ENCODE peak calls at places on chromosome 22, in five cellular contexts. L is body of pancreas, X is GM06990, Y is choroid plexus epithelial cell, Z is transverse colon. A is an unnamed sample.

GRCh38 chr22:24411256-24412004 is 16.0 kb upstream of the ADORA2A start:
- DNase-seq in Y (no peak), L (no peak), X (no peak), Z (no peak), A (no peak)

GRCh38 chr22:39308614-39309363 is 10.6 kb downstream of the RPL3 start:
- DNase-seq in Y (peak; percentile 99), L (peak; percentile 65), X (no peak), Z (peak; percentile 46), A (peak; percentile 96)

GRCh38 chr22:28544431-28544868 is 135.2 kb downstream of the TTC28 start:
- DNase-seq in L (no peak), Z (no peak), X (no peak), Y (no peak), A (no peak)

GRCh38 chr22:29916007-29916544 is 33.1 kb downstream of the MTMR3 start:
- DNase-seq in L (no peak), Y (no peak), Z (no peak), X (no peak), A (no peak)

GRCh38 chr22:20423636-20424511 is 13.8 kb downstream of the SCARF2 start:
- DNase-seq in Y (no peak), L (no peak), X (no peak), Z (no peak), A (no peak)

GRCh38 chr22:45227645-45228400 is 12.9 kb downstream of the KIAA0930 start:
- DNase-seq in L (no peak), X (no peak), Z (peak; percentile 32), Y (no peak), A (no peak)

GRCh38 chr22:17120711-17121234 is 387 bp downstream of the TMEM121B start:
- DNase-seq in Z (no peak), X (no peak), L (no peak), Y (no peak), A (no peak)

GRCh38 chr22:23251445-23252093 is 71.3 kb downstream of the BCR start:
- DNase-seq in Z (peak; percentile 43), Y (no peak), L (peak; percentile 66), X (no peak), A (no peak)

GRCh38 chr22:40603088-40603605 is 33.4 kb downstream of the MRTFA start:
- DNase-seq in Y (peak; percentile 64), Z (no peak), X (no peak), L (peak; percentile 21), A (peak; percentile 41)

GRCh38 chr22:40472036-40472435 is 101.6 kb downstream of the SGSM3 start:
- DNase-seq in L (no peak), Z (no peak), Y (no peak), X (no peak), A (no peak)

GRCh38 chr22:18965526-18966421 is 29.7 kb upstream of the PRODH start:
- DNase-seq in L (no peak), Z (no peak), X (no peak), Y (no peak), A (no peak)

GRCh38 chr22:49011769-49012598 is 815.7 kb downstream of the BRD1 start:
- DNase-seq in Z (no peak), L (no peak), Y (no peak), X (no peak), A (no peak)

GRCh38 chr22:44752285-44753188 is at the start of gene ARHGAP8:
- DNase-seq in L (peak; percentile 78), Z (peak; percentile 64), Y (no peak), X (no peak), A (no peak)

GRCh38 chr22:23520875-23521441 is 59.1 kb downstream of the IGLL1 start:
- DNase-seq in X (no peak), Z (no peak), Y (peak; percentile 38), L (no peak), A (peak; percentile 61)

GRCh38 chr22:22870577-22871398 is 16.8 kb upstream of the IGLL5 start:
- DNase-seq in L (no peak), X (no peak), Y (peak; percentile 23), Z (no peak), A (peak; percentile 1)

GRCh38 chr22:31343235-31344191 is 2.6 kb downstream of the PATZ1 start:
- DNase-seq in L (peak; percentile 95), Z (peak; percentile 81), X (peak; percentile 52), Y (peak; percentile 30), A (peak; percentile 11)

GRCh38 chr22:31344369-31345330 is 1.5 kb downstream of the PATZ1 start:
- DNase-seq in L (peak; percentile 67), Z (peak; percentile 64), Y (peak; percentile 67), X (peak; percentile 63), A (peak; percentile 40)

GRCh38 chr22:31340765-31341247 is 5.3 kb downstream of the PATZ1 start:
- DNase-seq in L (no peak), Z (no peak), X (no peak), Y (no peak), A (no peak)

GRCh38 chr22:31341386-31342088 is 4.6 kb downstream of the PATZ1 start:
- DNase-seq in Y (no peak), X (no peak), Z (no peak), L (no peak), A (no peak)

DNA sequence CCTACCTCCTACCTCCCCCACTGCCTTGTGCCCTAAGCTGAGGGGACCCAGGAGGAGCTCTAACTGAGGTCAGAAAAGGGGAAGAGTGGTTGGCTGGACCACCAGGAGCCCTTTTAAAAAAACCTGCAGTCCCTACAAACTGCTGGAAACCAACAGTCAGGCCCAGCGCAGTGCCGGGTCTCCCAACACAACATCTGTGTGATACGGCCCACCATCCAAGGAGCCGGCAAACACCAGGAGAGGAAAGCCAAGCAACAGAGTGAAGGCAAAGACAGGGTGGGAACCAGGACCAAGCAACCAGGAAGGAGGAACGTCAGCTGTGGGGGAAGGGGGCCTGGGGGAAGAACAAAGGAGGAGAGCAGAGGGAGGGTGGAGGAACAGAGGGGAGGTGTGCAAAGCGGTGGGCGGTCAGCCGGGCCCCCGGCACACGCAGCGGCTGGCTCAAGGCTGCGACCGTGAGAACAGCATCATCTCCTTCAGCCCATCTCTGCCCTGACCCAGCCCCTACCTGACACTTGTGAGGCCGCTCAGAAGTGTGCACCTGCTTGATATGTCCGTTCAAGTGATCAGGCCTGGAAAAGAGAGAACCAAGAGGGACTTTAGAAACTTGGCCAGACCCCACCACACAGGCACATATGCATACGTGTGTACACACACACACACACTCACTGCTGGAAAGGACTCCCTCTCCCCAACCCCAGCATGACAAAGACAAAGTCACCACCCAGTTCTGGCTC is 3.6 kb downstream of the PATZ1 start:
- DNase-seq in L (peak; percentile 33), Y (no peak), X (no peak), Z (no peak), A (no peak)
- H3K4me3 ChIP-seq in L (no peak overlapping the region), Y (no peak overlapping the region), X (no peak overlapping the region), Z (no peak overlapping the region), A (no peak overlapping the region)

DNA sequence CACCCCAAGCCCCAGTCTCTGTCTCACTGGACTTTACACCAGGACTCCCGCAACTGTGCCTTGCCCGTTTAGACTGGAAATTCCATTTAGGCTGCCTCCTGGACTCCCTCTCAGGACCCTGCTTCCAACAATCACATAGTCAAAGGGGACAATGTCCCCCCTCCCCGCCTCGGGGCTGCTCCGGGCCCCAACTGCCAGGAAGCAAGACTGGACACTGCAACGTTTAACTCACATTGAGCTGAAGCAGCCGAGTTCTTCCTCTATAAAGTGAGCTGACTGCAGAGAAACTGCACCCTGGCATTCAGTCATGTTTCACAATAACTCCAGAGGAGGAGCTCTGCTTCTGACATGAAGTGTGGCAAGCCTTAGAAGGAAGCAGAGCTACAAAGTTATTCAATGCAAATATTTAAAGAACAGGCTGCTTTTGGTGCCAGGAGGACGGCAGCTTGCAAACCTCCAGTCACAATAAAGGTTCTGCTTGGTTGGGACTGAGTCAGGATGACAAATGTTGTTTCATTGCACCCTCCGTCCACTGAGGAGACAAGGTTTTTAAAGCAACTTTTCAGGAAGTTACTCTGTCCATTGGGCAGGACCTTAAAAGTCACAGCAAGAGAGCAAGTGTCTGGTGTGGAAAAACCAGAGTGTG is 19.9 kb downstream of the PACSIN2 start:
- DNase-seq in Z (peak; percentile 75), X (peak; percentile 34), Y (peak; percentile 93), L (peak; percentile 88), A (peak; percentile 93)
- H3K4me3 ChIP-seq in Z (no peak overlapping the region), X (no peak overlapping the region), Y (peak overlapping the region; percentile 8), L (no peak overlapping the region), A (peak overlapping the region; percentile 49)

GRCh38 chr22:37827056-37827455 is 3.9 kb downstream of the GALR3 start:
- DNase-seq in Y (no peak), Z (no peak), X (no peak), L (no peak), A (peak; percentile 69)

GRCh38 chr22:37820350-37820749 is 2.8 kb upstream of the GALR3 start:
- DNase-seq in X (no peak), L (no peak), Z (no peak), Y (no peak), A (no peak)

GRCh38 chr22:37823134-37823985 is at the start of gene GALR3:
- DNase-seq in X (no peak), L (no peak), Z (no peak), Y (no peak), A (no peak)

GRCh38 chr22:37822079-37822833 is 926 bp upstream of the GALR3 start:
- DNase-seq in Z (no peak), L (no peak), Y (no peak), X (no peak), A (no peak)

DNA sequence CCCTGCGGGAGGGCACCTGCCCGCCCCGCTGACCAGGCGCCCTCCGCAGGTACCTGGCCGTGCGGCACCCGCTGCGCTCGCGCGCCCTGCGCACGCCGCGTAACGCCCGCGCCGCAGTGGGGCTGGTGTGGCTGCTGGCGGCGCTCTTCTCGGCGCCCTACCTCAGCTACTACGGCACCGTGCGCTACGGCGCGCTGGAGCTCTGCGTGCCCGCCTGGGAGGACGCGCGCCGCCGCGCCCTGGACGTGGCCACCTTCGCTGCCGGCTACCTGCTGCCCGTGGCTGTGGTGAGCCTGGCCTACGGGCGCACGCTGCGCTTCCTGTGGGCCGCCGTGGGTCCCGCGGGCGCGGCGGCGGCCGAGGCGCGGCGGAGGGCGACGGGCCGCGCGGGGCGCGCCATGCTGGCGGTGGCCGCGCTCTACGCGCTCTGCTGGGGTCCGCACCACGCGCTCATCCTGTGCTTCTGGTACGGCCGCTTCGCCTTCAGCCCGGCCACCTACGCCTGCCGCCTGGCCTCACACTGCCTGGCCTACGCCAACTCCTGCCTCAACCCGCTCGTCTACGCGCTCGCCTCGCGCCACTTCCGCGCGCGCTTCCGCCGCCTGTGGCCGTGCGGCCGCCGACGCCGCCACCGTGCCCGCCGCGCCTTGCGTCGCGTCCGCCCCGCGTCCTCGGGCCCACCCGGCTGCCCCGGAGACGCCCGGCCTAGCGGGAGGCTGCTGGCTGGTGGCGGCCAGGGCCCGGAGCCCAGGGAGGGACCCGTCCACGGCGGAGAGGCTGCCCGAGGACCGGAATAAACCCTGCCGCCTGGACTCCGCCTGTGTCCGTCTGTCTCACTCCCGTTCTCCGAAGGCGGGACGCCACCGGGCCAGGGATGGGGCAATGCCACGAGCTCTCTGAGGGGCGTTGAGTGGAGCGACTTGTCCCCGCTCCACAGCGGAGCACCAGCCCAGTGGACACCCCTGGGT is 1.8 kb downstream of the GALR3 start:
- DNase-seq in L (no peak), X (peak; percentile 49), Z (no peak), Y (peak; percentile 24), A (no peak)
- H3K4me3 ChIP-seq in L (no peak overlapping the region), X (peak overlapping the region; percentile 22), Z (no peak overlapping the region), Y (peak overlapping the region; percentile 39), A (peak overlapping the region; percentile 24)

GRCh38 chr22:35230839-35231584 is 26.3 kb upstream of the HMGXB4 start:
- DNase-seq in Z (peak; percentile 17), X (peak; percentile 24), Y (no peak), L (no peak), A (no peak)

GRCh38 chr22:35229865-35230264 is 27.4 kb upstream of the HMGXB4 start:
- DNase-seq in L (no peak), Z (no peak), X (no peak), Y (no peak), A (no peak)

GRCh38 chr22:35230417-35230816 is 26.9 kb upstream of the HMGXB4 start:
- DNase-seq in Y (no peak), X (no peak), Z (no peak), L (no peak), A (no peak)

GRCh38 chr22:35231585-35232084 is 25.7 kb upstream of the HMGXB4 start:
- DNase-seq in Z (peak; percentile 82), X (peak; percentile 25), Y (peak; percentile 81), L (peak; percentile 80), A (peak; percentile 72)

GRCh38 chr22:35227248-35227647 is 30.0 kb upstream of the HMGXB4 start:
- DNase-seq in Y (no peak), L (no peak), Z (no peak), X (no peak), A (no peak)
- H3K4me3 ChIP-seq in Y (no peak overlapping the region), L (no peak overlapping the region), Z (no peak overlapping the region), X (no peak overlapping the region), A (no peak overlapping the region)

A was measured in cardiac fibroblast.